ENCODE peak calls at places on chromosomes 11 and 22, in six cellular contexts. I is CD8-positive, alpha-beta T cell; A is NCI-H2081; T is stimulated activated CD8-positive, alpha-beta memory T cell treated with anti-CD3 and anti-CD28 coated beads, Interleukin-2, amount 100 ng/mL, for 1 hour; U is astrocyte of the hippocampus; V is NAMALWA. J is an unnamed sample.

GRCh38 chr11:71381781-71382505 is 66.2 kb downstream of the DHCR7 start:
- DNase-seq in A (no peak), I (no peak), T (no peak), V (no peak), U (no peak), J (no peak)

GRCh38 chr11:45412521-45412920 is 126.4 kb upstream of the SYT13 start:
- DNase-seq in T (no peak), V (no peak), A (no peak), I (no peak), U (no peak), J (no peak)

GRCh38 chr22:35620624-35621245 is 3.6 kb upstream of the MB start:
- DNase-seq in I (no peak), T (no peak), V (peak; percentile 51), U (peak; percentile 47), A (peak; percentile 56), J (no peak)

GRCh38 chr11:64882243-64882642 is 3.8 kb upstream of the EHD1 start:
- DNase-seq in T (no peak), A (no peak), I (no peak), U (no peak), V (no peak), J (no peak)

GRCh38 chr11:94417386-94417987 is 16.3 kb upstream of the GPR83 start:
- DNase-seq in I (no peak), V (peak; percentile 34), T (no peak), A (no peak), U (peak; percentile 60), J (no peak)

GRCh38 chr11:46279393-46280099 is 2.1 kb downstream of the CREB3L1 start:
- DNase-seq in T (no peak), V (no peak), I (no peak), U (peak; percentile 72), A (peak; percentile 89), J (no peak)

GRCh38 chr11:69529001-69529400 is 47.5 kb downstream of the LINC01488 start:
- DNase-seq in I (no peak), U (no peak), A (no peak), V (no peak), T (no peak), J (no peak)

GRCh38 chr22:31556627-31557203 is 60.4 kb downstream of the SFI1 start:
- DNase-seq in A (peak; percentile 27), I (no peak), V (peak; percentile 56), T (no peak), U (peak; percentile 57), J (no peak)

GRCh38 chr11:8338138-8338537 is 74.5 kb upstream of the LMO1 start:
- DNase-seq in I (no peak), V (peak; percentile 42), U (peak; percentile 58), A (peak; percentile 8), T (no peak), J (no peak)

GRCh38 chr11:92550411-92550810 is 325.8 kb downstream of the FAT3 start:
- DNase-seq in A (peak; percentile 94), U (peak; percentile 33), V (no peak), T (no peak), I (no peak), J (no peak)

GRCh38 chr11:123166095-123166559 is 28.9 kb downstream of the CLMP start:
- DNase-seq in U (peak; percentile 54), I (no peak), A (no peak), T (no peak), V (peak; percentile 36), J (no peak)

GRCh38 chr11:57379732-57380131 is 1.2 kb downstream of the PRG3 start:
- DNase-seq in U (peak; percentile 56), I (no peak), T (no peak), A (no peak), V (no peak), J (no peak)

GRCh38 chr22:27480487-27480886 is 321.1 kb downstream of the MN1 start:
- DNase-seq in I (no peak), T (no peak), U (no peak), A (peak; percentile 33), V (no peak), J (no peak)

GRCh38 chr22:47203554-47203991 is 441.1 kb downstream of the TBC1D22A start:
- DNase-seq in U (no peak), A (no peak), V (no peak), I (no peak), T (no peak), J (no peak)

GRCh38 chr11:127223633-127224032 is 223.1 kb upstream of the KIRREL3 start:
- DNase-seq in U (no peak), T (no peak), I (no peak), A (no peak), V (no peak), J (no peak)

GRCh38 chr11:12824281-12825041 is 150.2 kb downstream of the TEAD1 start:
- DNase-seq in T (no peak), I (no peak), V (no peak), A (peak; percentile 63), U (no peak), J (no peak)